ENCODE peak calls at places on chromosomes 3 and 15, in six cellular contexts. T is thoracic aorta, I is H1, C is trophoblast cell, B is astrocyte, F is prostate gland. L is an unnamed sample.
A peak's percentile ranks its signal among the peaks of the same experiment; 100 is the strongest.

GRCh38 chr3:169150874-169151273 is 512.6 kb downstream of the MECOM start:
- DNase-seq in I (no peak), B (no peak), T (no peak), F (no peak), C (no peak), L (no peak)

GRCh38 chr3:100089802-100090668 is 24.3 kb downstream of the FILIP1L start:
- DNase-seq in C (peak; percentile 55), I (no peak), F (no peak), B (peak; percentile 55), T (no peak), L (peak; percentile 27)

GRCh38 chr15:89362203-89363101 is 27.8 kb upstream of the POLG start:
- DNase-seq in I (peak; percentile 55), F (no peak), T (no peak), C (no peak), B (no peak), L (no peak)

GRCh38 chr3:156594229-156594683 is 39.3 kb upstream of the SSR3 start:
- DNase-seq in T (no peak), F (no peak), I (no peak), B (no peak), C (no peak), L (no peak)

GRCh38 chr3:8595252-8595934 is 49.2 kb downstream of the SSUH2 start:
- DNase-seq in B (no peak), F (no peak), C (no peak), I (peak; percentile 37), T (no peak), L (no peak)

GRCh38 chr3:143137637-143138036 is 18.1 kb downstream of the CHST2 start:
- DNase-seq in B (no peak), C (no peak), F (no peak), T (no peak), I (no peak), L (no peak)

GRCh38 chr3:134796313-134797079 is 1.4 kb downstream of the EPHB1 start:
- DNase-seq in I (peak; percentile 71), C (no peak), B (peak; percentile 4), T (no peak), F (no peak), L (no peak)

GRCh38 chr3:12308517-12308916 is 19.6 kb downstream of the PPARG start:
- DNase-seq in B (peak; percentile 89), F (no peak), I (no peak), C (peak; percentile 58), T (no peak), L (peak; percentile 67)

GRCh38 chr15:29696950-29697738 is 125.1 kb downstream of the TJP1 start:
- DNase-seq in C (no peak), T (no peak), F (no peak), I (no peak), B (no peak), L (no peak)

GRCh38 chr3:116445291-116445841 is at the start of gene LSAMP:
- DNase-seq in I (peak; percentile 63), T (no peak), C (no peak), B (peak; percentile 30), F (peak; percentile 38), L (no peak)

GRCh38 chr3:120171134-120171863 is 77.1 kb upstream of the GSK3B start:
- DNase-seq in B (no peak), F (no peak), T (no peak), I (no peak), C (no peak), L (no peak)

GRCh38 chr3:107124885-107125284 is 252.4 kb upstream of the CCDC54 start:
- DNase-seq in F (no peak), I (no peak), C (peak; percentile 74), B (peak; percentile 89), T (no peak), L (peak; percentile 55)

GRCh38 chr15:25655168-25655956 is 207.8 kb downstream of the ATP10A start:
- DNase-seq in I (no peak), T (no peak), B (no peak), F (no peak), C (no peak), L (no peak)

GRCh38 chr3:122283796-122284445 is 41.1 kb upstream of the CSTA start:
- DNase-seq in C (no peak), I (no peak), T (no peak), F (no peak), B (no peak), L (no peak)

GRCh38 chr3:156705761-156706631 is 31.6 kb downstream of the TIPARP start:
- DNase-seq in F (no peak), B (no peak), T (no peak), I (no peak), C (no peak), L (no peak)

GRCh38 chr15:28932361-28932760 is 46.6 kb downstream of the APBA2 start:
- DNase-seq in T (no peak), I (no peak), B (no peak), F (no peak), C (no peak), L (no peak)

GRCh38 chr15:28881170-28881569 is 4.6 kb upstream of the APBA2 start:
- DNase-seq in I (no peak), B (no peak), F (no peak), C (no peak), T (no peak), L (no peak)

GRCh38 chr3:12990781-12991480 is 82.3 kb downstream of the IQSEC1 start:
- DNase-seq in T (no peak), F (no peak), C (peak; percentile 87), I (no peak), B (peak; percentile 88), L (peak; percentile 56)

GRCh38 chr15:92709064-92709463 is 53.5 kb upstream of the FAM174B start:
- DNase-seq in B (no peak), F (peak; percentile 45), T (no peak), I (no peak), C (no peak), L (no peak)

GRCh38 chr15:49035825-49036224 is 10.4 kb downstream of the SECISBP2L start:
- DNase-seq in F (no peak), C (no peak), T (no peak), I (no peak), B (no peak), L (no peak)

GRCh38 chr15:62976301-62976842 is 66.2 kb upstream of the TPM1 start:
- DNase-seq in C (peak; percentile 63), F (no peak), I (no peak), T (no peak), B (peak; percentile 75), L (peak; percentile 10)

GRCh38 chr3:50412355-50412754 is 53.0 kb upstream of the TMEM115 start:
- DNase-seq in T (no peak), I (no peak), B (no peak), F (no peak), C (no peak), L (no peak)

GRCh38 chr3:22729981-22730380 is 473.1 kb upstream of the UBE2E2 start:
- DNase-seq in C (no peak), F (no peak), B (no peak), I (no peak), T (no peak), L (no peak)

GRCh38 chr3:73727117-73727802 is 102.5 kb upstream of the PDZRN3 start:
- DNase-seq in F (no peak), C (peak; percentile 7), I (peak; percentile 49), T (no peak), B (peak; percentile 72), L (no peak)

GRCh38 chr3:49727154-49727923 is 3.6 kb upstream of the GMPPB start:
- DNase-seq in T (no peak), B (no peak), I (no peak), C (no peak), F (no peak), L (no peak)

GRCh38 chr3:150371741-150372254 is 36.3 kb upstream of the TSC22D2 start:
- DNase-seq in I (no peak), C (peak; percentile 91), B (peak; percentile 99), F (peak; percentile 43), T (peak; percentile 34), L (peak; percentile 97)

GRCh38 chr15:88610756-88611231 is 10.3 kb upstream of the AEN start:
- DNase-seq in B (no peak), T (no peak), C (no peak), F (no peak), I (no peak), L (no peak)

GRCh38 chr3:13494463-13495350 is 14.6 kb downstream of the HDAC11 start:
- DNase-seq in B (no peak), C (no peak), T (no peak), F (no peak), I (no peak), L (no peak)

GRCh38 chr15:43492266-43492665 is 690 bp downstream of the TP53BP1 start:
- DNase-seq in I (no peak), F (no peak), C (no peak), B (no peak), T (no peak), L (no peak)

GRCh38 chr3:126102530-126102951 is 18.6 kb upstream of the SLC41A3 start:
- DNase-seq in C (no peak), B (peak; percentile 22), F (peak; percentile 58), I (no peak), T (peak; percentile 81), L (no peak)

GRCh38 chr15:44735482-44736260 is 657 bp upstream of the TRIM69 start:
- DNase-seq in C (peak; percentile 35), T (no peak), I (no peak), F (no peak), B (no peak), L (no peak)
- H3K27ac ChIP-seq in C (no peak overlapping the region), T (peak overlapping the region; percentile 62), I (no peak overlapping the region), F (no peak overlapping the region), B (no peak overlapping the region), L (no peak overlapping the region)

GRCh38 chr3:184160456-184160855 is 5.3 kb downstream of the DVL3 start:
- DNase-seq in B (peak; percentile 89), F (no peak), T (no peak), I (no peak), C (no peak), L (no peak)
- H3K4me3 ChIP-seq in B (no peak overlapping the region), F (no peak overlapping the region), T (peak overlapping the region; percentile 36), I (no peak overlapping the region), C (no peak overlapping the region), L (peak overlapping the region; percentile 32)

GRCh38 chr3:184335291-184335660 is 2.1 kb upstream of the FAM131A start:
- DNase-seq in C (no peak), I (no peak), F (peak; percentile 19), T (no peak), B (no peak), L (no peak)
- H3K27ac ChIP-seq in C (peak overlapping the region; percentile 60), I (peak overlapping the region; percentile 56), F (peak overlapping the region; percentile 97), T (peak overlapping the region; percentile 94), B (peak overlapping the region; percentile 96), L (peak overlapping the region; percentile 92)

DNA sequence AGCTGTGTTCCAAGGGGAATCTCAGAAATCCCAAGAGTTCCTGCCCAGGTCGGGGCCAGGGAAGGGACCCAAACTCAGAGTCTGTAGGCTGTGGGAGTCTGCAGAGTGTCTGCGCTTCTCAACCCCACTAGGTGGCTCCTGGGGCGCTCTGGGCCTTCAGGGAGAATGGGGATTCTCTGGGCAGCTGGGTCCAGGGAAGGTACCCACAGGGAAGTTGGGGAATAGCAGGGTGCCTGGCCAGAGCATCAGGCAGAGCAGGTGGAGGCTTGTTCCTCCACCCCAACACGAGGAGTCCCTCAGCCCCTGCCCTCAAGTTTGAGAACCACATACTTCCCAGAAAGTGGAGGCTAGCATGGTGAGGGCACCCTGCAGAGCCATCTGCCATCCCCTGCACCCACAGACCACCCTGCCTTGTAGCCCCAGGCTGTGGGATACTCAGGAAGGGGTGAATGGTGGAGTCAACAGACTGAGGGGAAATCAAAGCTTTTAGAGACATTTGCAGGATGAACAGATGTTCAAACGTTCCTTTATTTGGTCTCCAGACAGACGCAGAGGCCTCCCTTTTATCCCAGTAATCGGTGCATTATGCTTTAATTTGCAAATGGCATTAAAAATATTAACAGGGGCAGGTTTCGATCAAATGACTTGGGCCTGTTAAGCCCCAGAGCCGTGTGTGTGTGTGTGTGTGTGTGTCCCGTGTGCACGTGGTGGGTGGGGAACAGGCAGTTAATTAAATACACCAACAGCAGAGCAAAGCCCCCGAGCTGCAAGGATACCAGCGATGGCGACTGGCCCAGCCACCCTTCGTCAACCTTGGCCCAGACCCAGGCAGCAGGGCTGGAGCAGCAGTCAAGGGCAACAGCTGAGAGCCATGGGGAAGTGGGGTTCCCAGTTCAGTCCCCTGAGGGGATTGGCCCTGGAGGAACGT is 57.7 kb downstream of the DNAJB8 start:
- DNase-seq in B (no peak), T (no peak), F (no peak), I (no peak), C (no peak), L (no peak)
- H3K4me3 ChIP-seq in B (no peak overlapping the region), T (no peak overlapping the region), F (no peak overlapping the region), I (no peak overlapping the region), C (no peak overlapping the region), L (no peak overlapping the region)

L was measured in AG04450.